ENCODE peak calls at places on chromosome 16, in four cellular contexts. One of them, this sample, is unnamed.

GRCh38 chr16:12308060-12308459 is 331.5 kb downstream of the SNX29 start:
- DNase-seq in heart right ventricle: no peak
- DNase-seq in stomach: no peak
- DNase-seq in breast epithelium: no peak
- DNase-seq in this sample: no peak

GRCh38 chr16:70646260-70647241 is at the start of gene IL34:
- DNase-seq in stomach: no peak
- DNase-seq in breast epithelium: no peak
- DNase-seq in heart right ventricle: no peak
- DNase-seq in this sample: no peak

GRCh38 chr16:89210904-89211515 is 6.5 kb upstream of the ZNF778 start:
- DNase-seq in heart right ventricle: no peak
- DNase-seq in breast epithelium: no peak
- DNase-seq in stomach: no peak
- DNase-seq in this sample: no peak

GRCh38 chr16:30065943-30066881 is 652 bp downstream of the ALDOA start:
- DNase-seq in breast epithelium: no peak
- DNase-seq in heart right ventricle: peak
- DNase-seq in stomach: no peak
- DNase-seq in this sample: peak

GRCh38 chr16:89332248-89333245 is 115.0 kb downstream of the ZNF778 start:
- DNase-seq in stomach: no peak
- DNase-seq in heart right ventricle: no peak
- DNase-seq in breast epithelium: no peak
- DNase-seq in this sample: no peak

GRCh38 chr16:47416869-47417268 is 44.0 kb downstream of the ITFG1 start:
- DNase-seq in heart right ventricle: no peak
- DNase-seq in breast epithelium: no peak
- DNase-seq in stomach: no peak
- DNase-seq in this sample: no peak

GRCh38 chr16:22189473-22190168 is 16.5 kb upstream of the EEF2K start:
- DNase-seq in heart right ventricle: peak
- DNase-seq in stomach: peak
- DNase-seq in breast epithelium: peak
- DNase-seq in this sample: no peak

GRCh38 chr16:50266337-50267091 is at the start of gene ADCY7:
- DNase-seq in breast epithelium: no peak
- DNase-seq in heart right ventricle: peak
- DNase-seq in stomach: peak
- DNase-seq in this sample: no peak

GRCh38 chr16:86219655-86220445 is 290.5 kb upstream of the FOXF1 start:
- DNase-seq in stomach: peak
- DNase-seq in heart right ventricle: no peak
- DNase-seq in breast epithelium: peak
- DNase-seq in this sample: no peak

GRCh38 chr16:88376053-88376834 is 6.5 kb upstream of the ZNF469 start:
- DNase-seq in breast epithelium: no peak
- DNase-seq in heart right ventricle: no peak
- DNase-seq in stomach: no peak
- DNase-seq in this sample: no peak

GRCh38 chr16:82405696-82406095 is 221.1 kb upstream of the CDH13 start:
- DNase-seq in heart right ventricle: no peak
- DNase-seq in stomach: no peak
- DNase-seq in breast epithelium: no peak
- DNase-seq in this sample: no peak

GRCh38 chr16:48971571-48972071 is 310.0 kb downstream of the CBLN1 start:
- DNase-seq in stomach: no peak
- DNase-seq in breast epithelium: no peak
- DNase-seq in heart right ventricle: no peak
- DNase-seq in this sample: peak

GRCh38 chr16:27847030-27847550 is 216.4 kb downstream of the GSG1L start:
- DNase-seq in stomach: peak
- DNase-seq in breast epithelium: no peak
- DNase-seq in heart right ventricle: no peak
- DNase-seq in this sample: no peak

GRCh38 chr16:1723450-1724147 is 17.6 kb downstream of the MAPK8IP3 start:
- DNase-seq in stomach: peak
- DNase-seq in heart right ventricle: no peak
- DNase-seq in breast epithelium: no peak
- DNase-seq in this sample: no peak

GRCh38 chr16:1430759-1431496 is at the start of gene PERCC1:
- DNase-seq in heart right ventricle: no peak
- DNase-seq in stomach: peak
- DNase-seq in breast epithelium: peak
- DNase-seq in this sample: no peak

GRCh38 chr16:51276335-51276734 is 125.3 kb upstream of the SALL1 start:
- DNase-seq in stomach: no peak
- DNase-seq in heart right ventricle: no peak
- DNase-seq in breast epithelium: no peak
- DNase-seq in this sample: no peak

GRCh38 chr16:11514283-11514682 is 72.4 kb downstream of the LITAF start:
- DNase-seq in breast epithelium: no peak
- DNase-seq in heart right ventricle: no peak
- DNase-seq in stomach: no peak
- DNase-seq in this sample: no peak

GRCh38 chr16:88354229-88355092 is 28.3 kb upstream of the ZNF469 start:
- DNase-seq in breast epithelium: no peak
- DNase-seq in heart right ventricle: no peak
- DNase-seq in stomach: no peak
- DNase-seq in this sample: no peak

GRCh38 chr16:19810817-19811731 is 73.6 kb downstream of the GPRC5B start:
- DNase-seq in stomach: no peak
- DNase-seq in breast epithelium: no peak
- DNase-seq in heart right ventricle: no peak
- DNase-seq in this sample: no peak

GRCh38 chr16:85423186-85423550 is 190.0 kb upstream of the GSE1 start:
- DNase-seq in heart right ventricle: no peak
- DNase-seq in breast epithelium: no peak
- DNase-seq in stomach: no peak
- DNase-seq in this sample: peak

GRCh38 chr16:74465851-74466685 is 44.8 kb upstream of the CLEC18B start:
- DNase-seq in breast epithelium: no peak
- DNase-seq in heart right ventricle: no peak
- DNase-seq in stomach: no peak
- DNase-seq in this sample: no peak
- TF ChIP-seq CTCF in breast epithelium: no peak
- TF ChIP-seq CTCF in heart right ventricle: no peak
- TF ChIP-seq CTCF in stomach: no peak
- TF ChIP-seq CTCF in this sample: no peak

DNA sequence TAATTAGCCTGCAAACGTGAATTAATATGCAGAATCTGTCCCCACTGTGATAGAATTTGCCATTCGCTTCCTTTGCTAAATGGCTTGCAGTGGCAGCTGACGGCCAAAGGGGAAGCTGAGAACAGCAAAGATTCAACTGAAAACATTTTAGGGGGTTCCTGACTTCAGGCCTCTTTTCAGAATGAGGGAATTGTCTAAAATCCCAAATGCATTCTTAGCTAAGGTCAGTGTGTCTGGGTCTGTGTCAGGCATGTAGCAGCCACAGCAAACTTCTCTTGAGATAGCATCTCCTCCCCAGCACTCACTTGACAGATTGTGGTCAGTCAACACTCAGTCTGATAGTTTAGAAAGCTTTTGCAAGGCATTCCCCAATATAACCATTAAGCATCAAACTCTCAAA is 701.1 kb downstream of the WWOX start:
- DNase-seq in heart right ventricle: no peak
- DNase-seq in stomach: no peak
- DNase-seq in breast epithelium: no peak
- DNase-seq in this sample: no peak
- TF ChIP-seq CTCF in heart right ventricle: no peak
- TF ChIP-seq CTCF in stomach: no peak
- TF ChIP-seq CTCF in breast epithelium: no peak
- TF ChIP-seq CTCF in this sample: no peak

GRCh38 chr16:8713635-8714097 is 39.2 kb downstream of the ABAT start:
- DNase-seq in stomach: no peak
- DNase-seq in heart right ventricle: no peak
- DNase-seq in breast epithelium: no peak
- DNase-seq in this sample: no peak

GRCh38 chr16:8716592-8716991 is 42.2 kb downstream of the ABAT start:
- DNase-seq in heart right ventricle: no peak
- DNase-seq in breast epithelium: no peak
- DNase-seq in stomach: no peak
- DNase-seq in this sample: no peak

GRCh38 chr16:8712589-8713361 is 38.4 kb downstream of the ABAT start:
- DNase-seq in stomach: no peak
- DNase-seq in heart right ventricle: no peak
- DNase-seq in breast epithelium: no peak
- DNase-seq in this sample: peak

GRCh38 chr16:8716052-8716451 is 41.6 kb downstream of the ABAT start:
- DNase-seq in breast epithelium: no peak
- DNase-seq in heart right ventricle: no peak
- DNase-seq in stomach: no peak
- DNase-seq in this sample: no peak

DNA sequence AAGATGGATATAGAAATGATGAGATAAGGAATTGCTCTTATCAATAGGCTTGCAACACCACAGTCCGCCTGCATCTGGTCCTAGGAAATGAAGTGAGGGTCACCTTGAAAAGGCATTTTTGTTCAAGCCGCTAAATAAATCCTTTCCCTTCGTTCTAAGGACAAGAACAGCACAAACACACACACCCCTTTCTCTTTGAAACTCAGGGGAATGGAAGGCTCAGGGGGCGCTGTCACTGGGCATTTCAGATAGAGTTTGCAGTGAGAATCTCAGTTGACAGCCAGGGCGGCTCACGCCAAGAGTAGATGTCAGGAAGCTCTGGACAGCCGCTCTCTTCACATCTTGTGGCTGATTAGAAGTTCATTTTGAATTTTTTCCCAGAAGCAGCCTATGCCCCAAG is 39.7 kb downstream of the ABAT start:
- DNase-seq in stomach: no peak
- DNase-seq in breast epithelium: no peak
- DNase-seq in heart right ventricle: no peak
- DNase-seq in this sample: no peak
- TF ChIP-seq CTCF in stomach: no peak
- TF ChIP-seq CTCF in breast epithelium: no peak
- TF ChIP-seq CTCF in heart right ventricle: no peak
- TF ChIP-seq CTCF in this sample: no peak

GRCh38 chr16:57537194-57537505 is 779 bp upstream of the CCDC102A start:
- DNase-seq in heart right ventricle: no peak
- DNase-seq in stomach: no peak
- DNase-seq in breast epithelium: no peak
- DNase-seq in this sample: no peak

GRCh38 chr16:57534337-57534880 is 2.0 kb downstream of the CCDC102A start:
- DNase-seq in breast epithelium: no peak
- DNase-seq in stomach: no peak
- DNase-seq in heart right ventricle: peak
- DNase-seq in this sample: no peak

GRCh38 chr16:57536306-57537193 is at the start of gene CCDC102A:
- DNase-seq in heart right ventricle: peak
- DNase-seq in stomach: peak
- DNase-seq in breast epithelium: peak
- DNase-seq in this sample: peak

GRCh38 chr16:57534881-57535658 is 1.3 kb downstream of the CCDC102A start:
- DNase-seq in heart right ventricle: peak
- DNase-seq in stomach: peak
- DNase-seq in breast epithelium: peak
- DNase-seq in this sample: peak

DNA sequence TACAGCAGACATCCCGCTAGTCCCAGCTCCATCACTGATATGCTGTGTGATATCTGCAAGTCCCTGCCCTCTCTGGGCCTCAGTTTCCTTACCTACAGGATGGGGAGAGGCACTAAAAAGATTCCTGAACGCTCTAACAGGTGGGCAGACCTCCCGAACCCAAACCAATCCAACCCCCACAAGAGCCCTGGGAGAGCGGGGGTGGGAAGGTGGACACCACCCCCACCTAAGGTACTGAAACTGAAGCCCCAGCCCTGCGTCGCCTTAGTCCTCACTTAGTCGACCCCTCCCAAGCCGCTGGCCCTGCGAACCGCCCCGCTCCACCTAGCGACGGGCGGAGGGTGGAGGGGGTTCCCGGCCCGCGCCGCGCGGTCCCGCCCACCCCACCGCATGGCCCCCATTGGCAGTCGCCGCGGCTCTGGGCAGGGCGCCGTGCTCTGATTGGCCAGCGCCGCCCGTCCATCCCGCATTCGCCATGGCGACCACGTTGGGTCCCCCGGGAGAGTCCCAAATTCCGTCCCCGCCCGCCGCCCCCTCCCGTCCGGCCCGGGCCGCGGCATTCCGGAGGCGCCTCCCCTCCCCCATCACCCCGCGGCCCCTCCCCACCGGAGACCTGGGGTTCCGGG is 578 bp downstream of the CCDC102A start:
- DNase-seq in heart right ventricle: peak
- DNase-seq in breast epithelium: peak
- DNase-seq in stomach: peak
- DNase-seq in this sample: peak
- TF ChIP-seq CTCF in heart right ventricle: peak
- TF ChIP-seq CTCF in breast epithelium: peak
- TF ChIP-seq CTCF in stomach: peak
- TF ChIP-seq CTCF in this sample: no peak

DNA sequence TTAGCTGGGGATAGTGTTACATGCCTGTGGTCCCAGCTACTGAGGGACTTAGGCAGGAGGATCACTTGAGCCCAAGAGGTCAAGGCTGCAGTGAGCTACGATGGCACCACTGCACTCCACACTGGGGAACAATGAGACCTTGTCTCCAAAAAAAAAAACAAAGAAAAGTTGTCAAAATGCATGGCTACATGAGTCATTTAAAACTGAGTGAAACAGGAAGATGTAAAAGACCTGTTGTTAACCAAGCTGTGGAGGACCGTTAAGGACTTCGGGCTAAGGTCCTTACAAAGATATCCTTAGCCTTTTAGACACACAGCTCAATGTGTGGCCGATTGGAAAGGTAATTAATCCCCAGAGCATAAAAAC is 25.1 kb downstream of the ZP2 start:
- DNase-seq in stomach: no peak
- DNase-seq in heart right ventricle: no peak
- DNase-seq in breast epithelium: no peak
- DNase-seq in this sample: no peak
- TF ChIP-seq CTCF in stomach: no peak
- TF ChIP-seq CTCF in heart right ventricle: no peak
- TF ChIP-seq CTCF in breast epithelium: no peak
- TF ChIP-seq CTCF in this sample: no peak

DNA sequence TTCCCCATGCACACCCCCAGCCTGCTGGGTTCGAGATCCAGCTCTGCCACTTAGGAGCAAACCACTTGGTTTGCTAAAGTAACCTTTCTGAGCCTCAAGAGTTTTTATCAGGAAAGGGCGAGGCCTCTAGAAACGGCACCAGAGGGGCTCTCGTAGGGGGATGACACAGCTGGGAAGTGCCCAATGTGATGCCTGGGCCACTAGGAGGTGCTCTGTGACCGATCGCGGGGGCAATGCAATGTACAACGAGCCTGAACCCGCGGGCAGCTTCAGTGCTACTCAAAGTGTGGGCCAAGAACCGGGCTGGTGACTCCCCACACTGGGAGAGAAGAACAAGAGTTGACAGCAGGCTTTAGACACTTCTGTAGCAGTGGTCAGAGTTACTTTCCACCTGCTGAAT is 9.4 kb downstream of the C16orf89 start:
- DNase-seq in stomach: peak
- DNase-seq in heart right ventricle: no peak
- DNase-seq in breast epithelium: no peak
- DNase-seq in this sample: no peak
- TF ChIP-seq CTCF in stomach: peak
- TF ChIP-seq CTCF in heart right ventricle: peak
- TF ChIP-seq CTCF in breast epithelium: no peak
- TF ChIP-seq CTCF in this sample: no peak

GRCh38 chr16:24906199-24906808 is 60.5 kb downstream of the SLC5A11 start:
- DNase-seq in heart right ventricle: no peak
- DNase-seq in stomach: no peak
- DNase-seq in breast epithelium: no peak
- DNase-seq in this sample: no peak
- TF ChIP-seq CTCF in heart right ventricle: peak
- TF ChIP-seq CTCF in stomach: peak
- TF ChIP-seq CTCF in breast epithelium: peak
- TF ChIP-seq CTCF in this sample: peak